ENCODE peak calls at places on chromosomes 2 and 18, in ten cellular contexts. P is A172; H is transverse colon; U is GM23338; R is Jurkat, Clone E6-1; A is ovary; J is glutamatergic neuron; V is activated CD8-positive, alpha-beta memory T cell treated with anti-CD3 and anti-CD28 coated beads, Interleukin-2, amount 10 ng/mL, durations not matched to agents 7 days and 5 days; Q is GM23248; O is 8988T. Z is an unnamed sample.

GRCh38 chr2:109020217-109020637 is 31.2 kb upstream of the EDAR start:
- DNase-seq in A (no peak), P (peak), U (peak), V (no peak), O (no peak), Q (peak), H (no peak), R (no peak), J (no peak), Z (no peak)

GRCh38 chr2:11393711-11394236 is 49.3 kb upstream of the ROCK2 start:
- DNase-seq in V (no peak), A (no peak), Q (no peak), R (no peak), U (no peak), H (no peak), P (peak), O (no peak), J (no peak), Z (no peak)

GRCh38 chr2:226478121-226478809 is 321.4 kb downstream of the IRS1 start:
- DNase-seq in U (peak), A (peak), H (peak), Q (peak), P (peak), V (no peak), R (no peak), O (no peak), J (no peak), Z (peak)

GRCh38 chr2:237393523-237393922 is 20.4 kb downstream of the COL6A3 start:
- DNase-seq in U (no peak), A (no peak), R (no peak), P (peak), J (no peak), Q (peak), V (no peak), O (no peak), H (no peak), Z (no peak)

GRCh38 chr2:235194351-235194750 is 242.5 kb downstream of the SH3BP4 start:
- DNase-seq in J (no peak), P (no peak), A (no peak), R (no peak), O (no peak), Q (no peak), V (no peak), H (no peak), U (no peak), Z (no peak)

GRCh38 chr2:88842656-88843055 is 151.2 kb downstream of the RPIA start:
- DNase-seq in H (no peak), P (no peak), U (no peak), A (no peak), R (no peak), J (no peak), V (no peak), O (no peak), Q (no peak), Z (no peak)

GRCh38 chr2:20972110-20972509 is 71.8 kb downstream of the APOB start:
- DNase-seq in P (no peak), U (no peak), R (no peak), A (no peak), Q (peak), V (no peak), O (no peak), J (no peak), H (no peak), Z (no peak)

GRCh38 chr2:55926246-55926645 is 2.7 kb upstream of the EFEMP1 start:
- DNase-seq in A (no peak), U (peak), P (no peak), R (no peak), H (no peak), Q (no peak), O (no peak), J (no peak), V (no peak), Z (no peak)

GRCh38 chr18:60966876-60967275 is 366.4 kb upstream of the CDH20 start:
- DNase-seq in H (no peak), U (no peak), A (no peak), O (no peak), R (no peak), J (no peak), Q (no peak), V (no peak), P (no peak), Z (no peak)

GRCh38 chr2:19868705-19869550 is 32.9 kb downstream of the TTC32 start:
- DNase-seq in V (peak), H (peak), U (peak), J (peak), R (no peak), A (peak), Q (peak), O (no peak), P (no peak), Z (no peak)

GRCh38 chr2:186477782-186478181 is 8.3 kb upstream of the ZC3H15 start:
- DNase-seq in J (no peak), V (no peak), R (no peak), H (no peak), O (no peak), Q (no peak), P (no peak), U (no peak), A (no peak), Z (no peak)

GRCh38 chr2:19574788-19575260 is 216.4 kb upstream of the OSR1 start:
- DNase-seq in U (peak), H (peak), V (no peak), Q (peak), J (no peak), A (peak), R (no peak), P (peak), O (no peak), Z (no peak)

GRCh38 chr2:171086352-171087290 is 74.1 kb downstream of the TLK1 start:
- DNase-seq in P (peak), U (peak), V (peak), R (peak), Q (peak), H (peak), J (peak), A (no peak), O (no peak), Z (peak)

GRCh38 chr18:45951021-45951714 is 16.0 kb downstream of the EPG5 start:
- DNase-seq in O (no peak), V (no peak), U (no peak), R (no peak), P (peak), J (no peak), A (no peak), Q (peak), H (no peak), Z (no peak)

GRCh38 chr2:232876978-232877441 is 6.9 kb downstream of the SNORC start:
- DNase-seq in H (peak), Q (no peak), V (no peak), A (no peak), U (no peak), O (no peak), R (no peak), J (no peak), P (no peak), Z (no peak)

GRCh38 chr18:23498877-23499570 is 4.3 kb upstream of the RMC1 start:
- DNase-seq in A (peak), V (peak), J (peak), R (peak), P (peak), Q (peak), O (peak), U (peak), H (peak), Z (peak)

GRCh38 chr2:60530660-60531276 is 22.7 kb downstream of the BCL11A start:
- DNase-seq in P (no peak), J (peak), A (no peak), U (peak), Q (no peak), V (no peak), R (no peak), O (no peak), H (peak), Z (no peak)

GRCh38 chr2:188808921-188809320 is 165.3 kb upstream of the COL3A1 start:
- DNase-seq in P (peak), R (no peak), J (no peak), O (no peak), Q (peak), A (no peak), V (no peak), U (no peak), H (no peak), Z (no peak)

GRCh38 chr2:172073518-172073917 is 11.8 kb upstream of the DLX1 start:
- DNase-seq in V (no peak), Q (no peak), O (no peak), J (no peak), R (no peak), U (no peak), H (no peak), A (no peak), P (no peak), Z (no peak)

GRCh38 chr2:127400897-127401756 is 13.4 kb upstream of the MAP3K2 start:
- DNase-seq in P (peak), A (peak), U (peak), H (peak), V (peak), J (no peak), Q (peak), R (no peak), O (no peak), Z (peak)

GRCh38 chr2:226189061-226189460 is 610.6 kb downstream of the IRS1 start:
- DNase-seq in J (no peak), U (no peak), A (no peak), O (no peak), Q (no peak), R (no peak), H (no peak), P (no peak), V (no peak), Z (no peak)

GRCh38 chr2:142037051-142037450 is 93.8 kb downstream of the LRP1B start:
- DNase-seq in U (peak), O (no peak), J (no peak), H (no peak), A (no peak), P (peak), R (no peak), Q (peak), V (no peak), Z (no peak)

GRCh38 chr2:239830066-239830717 is 194.9 kb downstream of the NDUFA10 start:
- DNase-seq in O (no peak), U (no peak), P (no peak), J (no peak), A (peak), Q (no peak), R (no peak), V (peak), H (no peak), Z (no peak)

GRCh38 chr2:71798266-71799012 is 345.1 kb downstream of the DYSF start:
- DNase-seq in O (peak), Q (peak), P (peak), R (peak), H (peak), J (peak), U (peak), V (peak), A (no peak), Z (peak)

GRCh38 chr2:217861334-217861877 is 141.4 kb downstream of the TNS1 start:
- DNase-seq in V (no peak), Q (no peak), J (no peak), R (no peak), H (no peak), A (no peak), U (no peak), O (no peak), P (no peak), Z (no peak)

Z was measured in A549.